ENCODE peak calls at places on chromosomes 13 and 19, in five cellular contexts. N is GM12892, F is body of pancreas, Z is breast epithelium, G is EL. S is an unnamed sample.
A peak's percentile ranks its signal among the peaks of the same experiment; 100 is the strongest.

GRCh38 chr19:16714702-16715294 is 4.8 kb upstream of the NWD1 start:
- DNase-seq in N (peak; percentile 34), F (peak; percentile 28), Z (no peak), G (peak; percentile 47), S (no peak)

GRCh38 chr19:58518261-58519086 is 1.1 kb downstream of the ZBTB45 start:
- DNase-seq in N (no peak), F (no peak), Z (no peak), G (peak; percentile 8), S (no peak)

GRCh38 chr13:113567681-113568080 is 16.9 kb upstream of the TFDP1 start:
- DNase-seq in N (no peak), F (no peak), Z (peak; percentile 19), G (no peak), S (no peak)

GRCh38 chr13:101916108-101916757 is 463.8 kb downstream of the ITGBL1 start:
- DNase-seq in N (no peak), F (no peak), Z (no peak), G (no peak), S (no peak)

GRCh38 chr19:47284324-47284899 is 9.7 kb downstream of the INAFM1 start:
- DNase-seq in N (no peak), F (no peak), Z (no peak), G (peak; percentile 61), S (no peak)

GRCh38 chr19:16380314-16380695 is 55.7 kb downstream of the KLF2 start:
- DNase-seq in N (no peak), F (no peak), Z (no peak), G (no peak), S (no peak)

GRCh38 chr19:14122924-14123323 is 5.4 kb upstream of the PRKACA start:
- DNase-seq in N (no peak), F (no peak), Z (no peak), G (no peak), S (no peak)

GRCh38 chr13:91588541-91588940 is 190.1 kb downstream of the GPC5 start:
- DNase-seq in N (no peak), F (no peak), Z (no peak), G (no peak), S (no peak)

GRCh38 chr13:32175307-32175706 is 139.9 kb downstream of the ZAR1L start:
- DNase-seq in N (no peak), F (no peak), Z (no peak), G (no peak), S (no peak)

GRCh38 chr19:49468746-49469447 is 5.1 kb upstream of the FLT3LG start:
- DNase-seq in N (peak; percentile 71), F (no peak), Z (no peak), G (no peak), S (peak; percentile 34)

GRCh38 chr13:82833928-82834327 is 1048.3 kb downstream of the SLITRK1 start:
- DNase-seq in N (no peak), F (no peak), Z (no peak), G (peak; percentile 39), S (peak; percentile 18)

GRCh38 chr13:22061371-22061805 is 390.5 kb downstream of the FGF9 start:
- DNase-seq in N (peak; percentile 29), F (no peak), Z (no peak), G (no peak), S (no peak)

GRCh38 chr13:35891973-35892441 is 239.2 kb downstream of the DCLK1 start:
- DNase-seq in N (no peak), F (no peak), Z (no peak), G (peak; percentile 31), S (no peak)

S was measured in skeletal muscle cell.